ENCODE peak calls at places on chromosome 13, in six cellular contexts. C is lower leg skin; O is heart right ventricle; Z is naive thymus-derived CD4-positive, alpha-beta T cell; A is gastrocnemius medialis; M is PC-9. U is an unnamed sample.

GRCh38 chr13:38636106-38636505 is 50.8 kb upstream of the FREM2 start:
- DNase-seq in A (no peak), Z (no peak), C (no peak), O (no peak), M (no peak), U (no peak)

GRCh38 chr13:68551701-68552522 is 1321.8 kb upstream of the PCDH9 start:
- DNase-seq in M (no peak), Z (no peak), A (no peak), C (no peak), O (no peak), U (no peak)

GRCh38 chr13:49716615-49717014 is 25.3 kb upstream of the EBPL start:
- DNase-seq in M (no peak), O (no peak), Z (no peak), A (no peak), C (no peak), U (no peak)

GRCh38 chr13:45490068-45490467 is 25.3 kb downstream of the COG3 start:
- DNase-seq in M (no peak), O (no peak), Z (peak), C (no peak), A (no peak), U (no peak)

GRCh38 chr13:52851153-52851962 is 2.9 kb upstream of the PCDH8 start:
- DNase-seq in Z (no peak), C (no peak), M (no peak), O (peak), A (no peak), U (peak)

GRCh38 chr13:41588899-41589298 is 131.5 kb downstream of the RGCC start:
- DNase-seq in M (peak), O (no peak), C (no peak), Z (no peak), A (no peak), U (peak)

GRCh38 chr13:44068737-44069136 is 189.0 kb downstream of the LACC1 start:
- DNase-seq in A (no peak), C (no peak), Z (no peak), O (no peak), M (no peak), U (peak)

GRCh38 chr13:85236431-85236830 is 562.8 kb downstream of the SLITRK6 start:
- DNase-seq in A (no peak), M (peak), C (no peak), O (no peak), Z (no peak), U (peak)

GRCh38 chr13:24640752-24641151 is 39.5 kb upstream of the ATP12A start:
- DNase-seq in A (no peak), M (no peak), O (no peak), Z (no peak), C (no peak), U (no peak)

GRCh38 chr13:66348745-66349720 is 881.1 kb downstream of the PCDH9 start:
- DNase-seq in M (no peak), Z (no peak), O (peak), C (no peak), A (no peak), U (peak)

GRCh38 chr13:48233886-48234488 is 981 bp downstream of the ITM2B start:
- DNase-seq in A (no peak), Z (no peak), C (no peak), M (peak), O (no peak), U (peak)

GRCh38 chr13:79258489-79258888 is 147.6 kb downstream of the RBM26 start:
- DNase-seq in Z (no peak), O (no peak), M (no peak), C (no peak), A (no peak), U (no peak)

GRCh38 chr13:26442541-26442940 is 114.9 kb upstream of the WASF3 start:
- DNase-seq in O (no peak), A (no peak), Z (no peak), C (no peak), M (no peak), U (peak)

GRCh38 chr13:91017031-91017668 is 330.3 kb upstream of the MIR17HG start:
- DNase-seq in M (peak), A (no peak), C (no peak), Z (no peak), O (no peak), U (peak)

GRCh38 chr13:33264620-33264978 is 21.0 kb downstream of the STARD13 start:
- DNase-seq in A (no peak), M (no peak), O (no peak), Z (no peak), C (no peak), U (no peak)
- H3K4me3 ChIP-seq in A (no peak), M (no peak), O (no peak), Z (no peak), C (no peak), U (no peak)

GRCh38 chr13:98766716-98767115 is 14.2 kb upstream of the SLC15A1 start:
- DNase-seq in A (no peak), O (no peak), M (no peak), C (no peak), Z (no peak), U (no peak)

GRCh38 chr13:98766120-98766519 is 13.6 kb upstream of the SLC15A1 start:
- DNase-seq in C (no peak), Z (no peak), M (no peak), O (no peak), A (no peak), U (no peak)

GRCh38 chr13:98761979-98762616 is 9.6 kb upstream of the SLC15A1 start:
- DNase-seq in O (no peak), M (no peak), C (no peak), A (no peak), Z (no peak), U (no peak)

GRCh38 chr13:98755729-98756128 is 3.3 kb upstream of the SLC15A1 start:
- DNase-seq in O (no peak), Z (no peak), C (no peak), A (no peak), M (no peak), U (no peak)

GRCh38 chr13:98761126-98761978 is 8.9 kb upstream of the SLC15A1 start:
- DNase-seq in M (no peak), C (no peak), Z (no peak), O (no peak), A (no peak), U (peak)
- H3K4me3 ChIP-seq in M (peak), C (no peak), Z (no peak), O (peak), A (peak), U (peak)

GRCh38 chr13:102400619-102401125 is 1.2 kb downstream of the FGF14 start:
- DNase-seq in M (no peak), Z (peak), O (no peak), C (no peak), A (no peak), U (peak)
- H3K4me3 ChIP-seq in M (no peak), Z (peak), O (peak), C (peak), A (peak), U (peak)

DNA sequence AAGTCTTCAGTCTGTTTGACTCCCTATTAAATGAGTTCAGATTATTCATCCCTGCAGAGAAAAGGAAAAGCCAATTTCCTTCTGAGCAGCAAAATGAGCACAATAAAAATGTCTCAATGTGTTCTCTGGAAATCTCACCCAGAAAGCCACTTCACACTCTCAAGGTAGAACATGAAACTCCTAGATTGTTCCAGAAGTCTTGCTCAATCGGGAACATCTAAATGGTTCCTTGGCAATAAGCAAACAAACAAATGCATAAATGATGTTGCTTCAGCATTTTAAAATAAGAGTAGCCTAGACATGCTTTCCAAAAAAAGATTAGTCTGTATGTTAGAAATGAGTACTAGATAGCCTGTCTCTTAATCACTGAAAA is 59.7 kb upstream of the TNFRSF19 start:
- DNase-seq in Z (no peak), A (no peak), M (no peak), C (no peak), O (no peak), U (peak)
- H3K4me3 ChIP-seq in Z (no peak), A (no peak), M (no peak), C (no peak), O (no peak), U (no peak)

DNA sequence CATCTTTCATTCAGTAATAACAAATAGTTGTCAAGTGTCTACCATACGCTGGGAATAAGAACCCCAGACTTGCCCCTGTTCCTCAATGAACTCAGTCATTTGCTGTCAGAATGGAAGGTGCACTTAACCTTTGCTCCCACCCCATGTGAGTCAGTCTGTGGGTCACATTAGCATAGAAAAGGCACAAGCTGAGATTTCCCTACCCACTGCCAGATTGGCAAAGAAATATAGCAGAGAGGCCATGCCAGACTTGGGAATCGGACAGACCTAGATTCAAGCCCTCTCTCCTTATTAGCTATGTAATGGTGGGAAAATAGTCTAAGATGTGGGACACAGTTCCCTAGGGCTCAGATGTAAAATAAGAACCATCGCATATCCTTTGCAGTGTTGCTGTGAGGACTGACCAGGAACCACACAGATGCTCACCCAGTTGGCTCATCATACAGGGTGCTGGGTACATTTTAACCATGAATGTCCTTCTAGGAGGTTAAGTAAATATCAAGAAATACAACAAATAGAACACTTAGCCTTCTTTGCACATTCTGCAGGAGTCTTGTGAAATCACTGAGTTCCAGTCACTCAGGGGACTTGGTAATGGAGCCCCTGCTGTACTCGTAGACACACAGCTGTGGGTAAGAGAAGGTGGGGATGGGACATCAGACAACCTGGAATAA is 218.2 kb downstream of the FGF14 start:
- DNase-seq in Z (no peak), A (no peak), M (no peak), O (no peak), C (no peak), U (peak)
- H3K4me3 ChIP-seq in Z (no peak), A (no peak), M (no peak), O (no peak), C (no peak), U (no peak)

GRCh38 chr13:99214691-99215090 is 14.0 kb downstream of the UBAC2 start:
- DNase-seq in A (no peak), M (no peak), C (no peak), Z (no peak), O (no peak), U (no peak)
- H3K4me3 ChIP-seq in A (no peak), M (no peak), C (no peak), Z (peak), O (no peak), U (no peak)

DNA sequence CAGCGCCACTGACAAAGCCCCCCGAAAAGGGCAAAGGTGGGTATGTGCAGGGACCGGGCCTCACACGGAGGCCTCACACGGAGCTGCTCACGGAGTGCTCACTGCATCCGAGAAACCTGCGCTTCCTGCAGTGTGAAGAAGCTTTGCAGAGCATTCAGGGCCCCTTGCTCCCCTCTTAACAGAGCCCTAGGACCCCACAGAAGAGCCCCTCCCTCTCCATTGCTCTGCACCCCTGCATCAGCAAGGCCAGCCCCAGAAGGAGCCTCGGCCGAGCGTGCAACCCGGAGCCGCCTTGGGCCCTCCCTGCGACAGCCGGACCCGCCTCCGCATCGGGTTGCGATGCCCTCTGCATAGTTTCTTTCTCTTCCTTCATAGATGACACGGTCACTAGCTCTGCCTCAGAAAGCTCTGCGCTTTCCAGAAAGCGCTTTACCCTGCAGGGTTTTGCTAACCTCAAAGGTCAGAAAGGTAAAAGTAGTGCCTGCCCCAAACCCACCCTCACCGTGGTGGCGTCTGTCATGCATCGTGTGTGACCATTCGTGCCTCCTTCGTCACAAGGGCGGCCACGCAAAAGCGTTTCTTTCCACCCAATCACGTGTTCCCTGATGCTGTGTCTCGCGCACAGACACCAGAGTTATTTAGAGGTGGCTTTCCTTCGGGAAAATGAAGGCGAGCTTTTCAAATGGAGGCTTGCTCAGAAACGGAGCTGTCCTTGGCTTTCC is 15.7 kb upstream of the F7 start:
- DNase-seq in M (no peak), A (no peak), C (no peak), Z (no peak), O (no peak), U (no peak)
- H3K4me3 ChIP-seq in M (no peak), A (no peak), C (no peak), Z (no peak), O (no peak), U (no peak)

U was measured in choroid plexus epithelial cell.